ENCODE peak calls at places on chromosomes 5 and 9, in six cellular contexts. R, D, M, B, F and H are unnamed samples.

GRCh38 chr5:150410524-150411244 is 2.0 kb downstream of the CD74 start:
- DNase-seq in R (peak; percentile 74), D (peak; percentile 72), M (peak; percentile 74), B (peak; percentile 59), F (peak; percentile 81), H (peak; percentile 75)

GRCh38 chr9:21974542-21975409 is 19.4 kb downstream of the CDKN2A start:
- DNase-seq in R (peak; percentile 57), D (peak; percentile 55), M (no peak), B (no peak), F (no peak), H (no peak)

GRCh38 chr5:137758719-137759312 is 4.7 kb upstream of the HNRNPA0 start:
- DNase-seq in R (no peak), D (no peak), M (no peak), B (peak; percentile 32), F (no peak), H (no peak)

GRCh38 chr9:3662671-3663070 is 136.9 kb upstream of the RFX3 start:
- DNase-seq in R (peak; percentile 47), D (no peak), M (no peak), B (no peak), F (no peak), H (no peak)

GRCh38 chr5:31100781-31101180 is 92.7 kb upstream of the CDH6 start:
- DNase-seq in R (no peak), D (no peak), M (no peak), B (no peak), F (no peak), H (no peak)

GRCh38 chr9:69295872-69296562 is 29.0 kb upstream of the ENTREP1 start:
- DNase-seq in R (peak; percentile 2), D (no peak), M (no peak), B (no peak), F (peak; percentile 50), H (peak; percentile 43)

GRCh38 chr9:82991684-82992083 is 71.3 kb downstream of the RASEF start:
- DNase-seq in R (no peak), D (no peak), M (no peak), B (peak; percentile 77), F (no peak), H (no peak)

GRCh38 chr5:172503925-172504730 is 49.8 kb upstream of the SH3PXD2B start:
- DNase-seq in R (no peak), D (peak; percentile 28), M (peak; percentile 19), B (no peak), F (peak; percentile 73), H (peak; percentile 89)

GRCh38 chr5:128630078-128630575 is 92.1 kb upstream of the FBN2 start:
- DNase-seq in R (no peak), D (no peak), M (no peak), B (no peak), F (no peak), H (no peak)

GRCh38 chr9:37485389-37486255 is at the start of gene POLR1E:
- DNase-seq in R (peak; percentile 89), D (peak; percentile 99), M (peak; percentile 98), B (peak; percentile 92), F (peak; percentile 98), H (peak; percentile 97)

GRCh38 chr9:120889606-120890396 is 12.8 kb upstream of the PHF19 start:
- DNase-seq in R (no peak), D (no peak), M (no peak), B (no peak), F (no peak), H (no peak)

GRCh38 chr9:120890415-120891254 is 13.6 kb upstream of the PHF19 start:
- DNase-seq in R (no peak), D (no peak), M (no peak), B (no peak), F (no peak), H (no peak)

GRCh38 chr9:120892748-120893584 is 16.0 kb upstream of the PHF19 start:
- DNase-seq in R (peak; percentile 94), D (no peak), M (no peak), B (no peak), F (no peak), H (no peak)

GRCh38 chr9:120892177-120892747 is 15.3 kb upstream of the PHF19 start:
- DNase-seq in R (no peak), D (no peak), M (no peak), B (no peak), F (no peak), H (no peak)

DNA sequence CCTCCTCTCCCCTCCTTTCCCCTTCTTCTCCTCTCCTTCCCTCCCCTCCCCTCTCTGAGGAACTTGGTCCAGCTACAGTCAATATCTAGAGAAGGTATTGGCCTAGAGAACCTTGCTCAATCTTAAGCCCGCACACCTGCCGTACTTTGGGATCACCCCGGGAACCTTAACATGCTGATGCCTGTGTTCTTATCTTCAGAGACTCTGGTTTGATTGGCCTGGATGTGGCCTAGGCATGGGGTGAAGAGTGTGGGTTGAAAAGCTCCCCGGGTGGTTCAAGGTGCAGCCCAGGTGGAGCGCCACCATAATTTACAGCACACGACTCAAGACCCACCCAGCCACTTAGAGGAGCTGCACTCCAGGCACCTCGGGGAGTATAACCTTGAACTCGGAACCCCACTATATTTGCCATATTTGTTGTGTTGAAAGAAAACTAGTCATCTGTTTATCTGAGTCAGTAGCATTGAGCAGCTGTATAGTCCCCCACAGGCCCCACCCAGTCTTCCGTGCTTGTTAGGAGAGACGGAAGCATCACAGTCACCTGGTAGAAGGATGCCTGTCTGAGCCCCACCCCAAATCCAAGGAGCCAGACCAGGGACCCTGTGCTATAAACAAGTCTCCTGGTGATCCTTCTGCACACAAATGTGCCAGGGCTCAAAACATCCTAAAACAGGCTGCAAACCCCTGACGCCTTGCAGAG is 14.4 kb upstream of the PHF19 start:
- DNase-seq in R (peak; percentile 50), D (no peak), M (no peak), B (no peak), F (no peak), H (no peak)
- TF ChIP-seq POLR2A in R (no peak), D (no peak), M (no peak), B (no peak), F (no peak), H (no peak)

GRCh38 chr5:73155541-73156222 is 17.3 kb upstream of the TMEM174 start:
- DNase-seq in R (no peak), D (no peak), M (no peak), B (no peak), F (no peak), H (no peak)

GRCh38 chr5:73154607-73155006 is 18.4 kb upstream of the TMEM174 start:
- DNase-seq in R (no peak), D (no peak), M (no peak), B (no peak), F (no peak), H (no peak)

GRCh38 chr5:73151733-73152410 is 21.1 kb upstream of the TMEM174 start:
- DNase-seq in R (peak; percentile 18), D (no peak), M (no peak), B (no peak), F (no peak), H (no peak)

GRCh38 chr5:73152411-73153388 is 20.3 kb upstream of the TMEM174 start:
- DNase-seq in R (no peak), D (no peak), M (no peak), B (no peak), F (no peak), H (no peak)

GRCh38 chr5:73153513-73153912 is 19.5 kb upstream of the TMEM174 start:
- DNase-seq in R (no peak), D (no peak), M (no peak), B (no peak), F (no peak), H (no peak)
- H3K4me3 ChIP-seq in R (no peak overlapping the region), D (no peak overlapping the region), M (no peak overlapping the region), B (no peak overlapping the region), F (no peak overlapping the region), H (no peak overlapping the region)

DNA sequence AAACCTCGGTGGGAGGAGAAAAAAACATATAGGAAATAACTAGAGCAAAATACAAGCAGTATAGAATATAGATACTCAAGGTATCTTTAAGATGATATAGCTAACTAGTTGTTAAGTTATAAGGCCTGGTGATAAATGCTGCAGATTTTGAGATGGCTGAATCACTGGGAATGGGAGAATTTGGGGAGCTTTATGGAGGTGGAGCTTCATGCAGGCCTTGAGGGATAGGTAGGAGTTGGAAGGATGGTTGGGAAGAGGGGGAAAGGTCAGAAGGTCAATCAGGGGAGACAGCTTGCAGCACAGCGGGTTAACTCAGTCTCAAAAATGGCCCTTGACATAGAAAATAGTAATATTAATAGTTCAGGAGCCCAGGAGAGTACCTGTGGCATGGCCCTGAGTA is 34.8 kb downstream of the RAI14 start:
- DNase-seq in R (no peak), D (no peak), M (no peak), B (no peak), F (no peak), H (no peak)
- TF ChIP-seq POLR2A in R (no peak), D (no peak), M (no peak), B (no peak), F (no peak), H (no peak)

DNA sequence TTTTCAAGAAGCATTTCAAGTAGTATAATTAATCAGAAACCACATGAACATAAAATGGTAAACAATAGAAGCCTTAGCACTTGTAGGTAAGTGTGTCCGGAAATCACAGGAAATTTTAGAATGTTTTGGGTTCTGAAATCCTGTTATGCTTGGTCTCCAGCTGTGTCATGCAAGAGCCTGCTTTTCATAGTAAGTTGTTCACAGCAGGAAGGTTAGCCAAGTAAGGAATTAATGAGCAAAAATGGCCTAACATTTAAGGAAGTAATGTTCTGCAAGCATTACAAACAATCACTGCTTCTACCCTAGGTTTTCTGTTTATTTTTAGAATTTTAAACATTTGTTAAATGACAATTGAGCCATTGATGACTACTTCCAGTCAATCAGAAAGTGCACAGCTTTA is 669.5 kb downstream of the SLCO4C1 start:
- DNase-seq in R (no peak), D (no peak), M (no peak), B (no peak), F (no peak), H (no peak)
- H3K4me3 ChIP-seq in R (no peak overlapping the region), D (no peak overlapping the region), M (no peak overlapping the region), B (no peak overlapping the region), F (no peak overlapping the region), H (no peak overlapping the region)

GRCh38 chr5:17184596-17184995 is 32.8 kb upstream of the BASP1 start:
- DNase-seq in R (peak; percentile 80), D (no peak), M (no peak), B (no peak), F (no peak), H (no peak)

GRCh38 chr5:17180957-17181723 is 36.3 kb upstream of the BASP1 start:
- DNase-seq in R (peak; percentile 100), D (no peak), M (no peak), B (peak; percentile 13), F (no peak), H (no peak)

GRCh38 chr5:17182966-17183365 is 34.5 kb upstream of the BASP1 start:
- DNase-seq in R (peak; percentile 78), D (no peak), M (no peak), B (no peak), F (no peak), H (no peak)

GRCh38 chr5:17180330-17180843 is 37.0 kb upstream of the BASP1 start:
- DNase-seq in R (no peak), D (no peak), M (no peak), B (no peak), F (no peak), H (no peak)

DNA sequence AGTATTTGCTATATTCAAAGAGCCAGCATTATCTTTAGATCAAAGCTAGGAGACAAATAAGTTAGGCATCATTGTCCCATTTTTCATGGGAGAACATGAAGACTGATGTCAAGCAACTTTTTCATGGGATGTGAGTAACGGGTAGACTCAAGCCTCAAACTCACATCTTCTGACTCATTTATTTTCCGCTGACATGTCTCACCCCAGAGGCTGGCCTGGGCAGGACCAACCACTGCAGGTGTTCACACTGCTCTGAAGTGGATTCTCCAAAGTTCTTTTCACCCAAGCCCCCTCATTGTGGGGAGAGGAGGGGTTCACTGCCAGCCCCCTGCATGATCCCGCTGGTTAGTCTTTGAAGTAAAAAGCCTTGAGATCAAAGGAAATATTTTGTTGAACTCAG is 34.9 kb upstream of the BASP1 start:
- DNase-seq in R (peak; percentile 71), D (no peak), M (no peak), B (no peak), F (no peak), H (no peak)
- TF ChIP-seq POLR2A in R (peak; percentile 3), D (no peak), M (no peak), B (no peak), F (no peak), H (no peak)

GRCh38 chr5:66958984-66959641 is 237.5 kb downstream of the CD180 start:
- DNase-seq in R (peak; percentile 80), D (peak; percentile 24), M (peak; percentile 53), B (no peak), F (peak; percentile 39), H (peak; percentile 64)
- H3K4me3 ChIP-seq in R (peak overlapping the region; percentile 51), D (no peak overlapping the region), M (peak overlapping the region; percentile 10), B (no peak overlapping the region), F (peak overlapping the region; percentile 54), H (peak overlapping the region; percentile 42)